ENCODE peak calls at places on chromosomes 13 and 19, in seven cellular contexts. One of them, this sample, is unnamed.

GRCh38 chr19:10111405-10111811 is at the start of gene P2RY11:
- DNase-seq in dorsolateral prefrontal cortex: no peak
- DNase-seq in GM12865: peak
- DNase-seq in neural progenitor cell: no peak
- DNase-seq in MM.1S: no peak
- DNase-seq in foreskin keratinocyte: no peak
- DNase-seq in omental fat pad: no peak
- DNase-seq in this sample: no peak

GRCh38 chr19:50308991-50309390 is 20.2 kb downstream of the KCNC3 start:
- DNase-seq in dorsolateral prefrontal cortex: no peak
- DNase-seq in GM12865: no peak
- DNase-seq in neural progenitor cell: no peak
- DNase-seq in MM.1S: no peak
- DNase-seq in foreskin keratinocyte: no peak
- DNase-seq in omental fat pad: no peak
- DNase-seq in this sample: no peak

GRCh38 chr19:37251308-37252229 is 33.6 kb downstream of the ZNF383 start:
- DNase-seq in dorsolateral prefrontal cortex: peak
- DNase-seq in GM12865: peak
- DNase-seq in neural progenitor cell: no peak
- DNase-seq in MM.1S: no peak
- DNase-seq in foreskin keratinocyte: peak
- DNase-seq in omental fat pad: peak
- DNase-seq in this sample: peak

GRCh38 chr19:5006821-5007220 is 37.9 kb downstream of the KDM4B start:
- DNase-seq in dorsolateral prefrontal cortex: no peak
- DNase-seq in GM12865: no peak
- DNase-seq in neural progenitor cell: no peak
- DNase-seq in MM.1S: no peak
- DNase-seq in foreskin keratinocyte: no peak
- DNase-seq in omental fat pad: no peak
- DNase-seq in this sample: no peak

GRCh38 chr13:74226791-74227475 is 92.7 kb upstream of the KLF12 start:
- DNase-seq in dorsolateral prefrontal cortex: no peak
- DNase-seq in GM12865: no peak
- DNase-seq in neural progenitor cell: no peak
- DNase-seq in MM.1S: no peak
- DNase-seq in foreskin keratinocyte: no peak
- DNase-seq in omental fat pad: no peak
- DNase-seq in this sample: peak

GRCh38 chr19:45569619-45570421 is 14.8 kb downstream of the OPA3 start:
- DNase-seq in dorsolateral prefrontal cortex: peak
- DNase-seq in GM12865: peak
- DNase-seq in neural progenitor cell: peak
- DNase-seq in MM.1S: peak
- DNase-seq in foreskin keratinocyte: no peak
- DNase-seq in omental fat pad: no peak
- DNase-seq in this sample: peak

GRCh38 chr13:42645717-42646116 is 71.8 kb downstream of the TNFSF11 start:
- DNase-seq in dorsolateral prefrontal cortex: no peak
- DNase-seq in GM12865: peak
- DNase-seq in neural progenitor cell: no peak
- DNase-seq in MM.1S: no peak
- DNase-seq in foreskin keratinocyte: no peak
- DNase-seq in omental fat pad: no peak
- DNase-seq in this sample: no peak

GRCh38 chr13:112709825-112710783 is 20.3 kb downstream of the ATP11A start:
- DNase-seq in dorsolateral prefrontal cortex: no peak
- DNase-seq in GM12865: no peak
- DNase-seq in neural progenitor cell: no peak
- DNase-seq in MM.1S: no peak
- DNase-seq in foreskin keratinocyte: no peak
- DNase-seq in omental fat pad: no peak
- DNase-seq in this sample: no peak

GRCh38 chr19:12783226-12783848 is 7.9 kb upstream of the JUNB start:
- DNase-seq in dorsolateral prefrontal cortex: no peak
- DNase-seq in GM12865: peak
- DNase-seq in neural progenitor cell: no peak
- DNase-seq in MM.1S: no peak
- DNase-seq in foreskin keratinocyte: no peak
- DNase-seq in omental fat pad: no peak
- DNase-seq in this sample: no peak

GRCh38 chr19:38210458-38210987 is 13.5 kb downstream of the DPF1 start:
- DNase-seq in dorsolateral prefrontal cortex: peak
- DNase-seq in GM12865: no peak
- DNase-seq in neural progenitor cell: peak
- DNase-seq in MM.1S: no peak
- DNase-seq in foreskin keratinocyte: no peak
- DNase-seq in omental fat pad: no peak
- DNase-seq in this sample: peak

GRCh38 chr13:85261757-85262346 is 537.4 kb downstream of the SLITRK6 start:
- DNase-seq in dorsolateral prefrontal cortex: no peak
- DNase-seq in GM12865: no peak
- DNase-seq in neural progenitor cell: no peak
- DNase-seq in MM.1S: peak
- DNase-seq in foreskin keratinocyte: no peak
- DNase-seq in omental fat pad: no peak
- DNase-seq in this sample: no peak

GRCh38 chr13:38866649-38867048 is 124.0 kb downstream of the STOML3 start:
- DNase-seq in dorsolateral prefrontal cortex: no peak
- DNase-seq in GM12865: no peak
- DNase-seq in neural progenitor cell: no peak
- DNase-seq in MM.1S: no peak
- DNase-seq in foreskin keratinocyte: no peak
- DNase-seq in omental fat pad: no peak
- DNase-seq in this sample: no peak

GRCh38 chr13:87671031-87671823 is at the start of gene SLITRK5:
- DNase-seq in dorsolateral prefrontal cortex: peak
- DNase-seq in GM12865: peak
- DNase-seq in neural progenitor cell: peak
- DNase-seq in MM.1S: peak
- DNase-seq in foreskin keratinocyte: peak
- DNase-seq in omental fat pad: peak
- DNase-seq in this sample: peak

GRCh38 chr13:75947448-75947847 is 311.3 kb downstream of the LMO7 start:
- DNase-seq in dorsolateral prefrontal cortex: no peak
- DNase-seq in GM12865: no peak
- DNase-seq in neural progenitor cell: no peak
- DNase-seq in MM.1S: no peak
- DNase-seq in foreskin keratinocyte: no peak
- DNase-seq in omental fat pad: no peak
- DNase-seq in this sample: no peak

GRCh38 chr13:114027046-114027760 is 53.3 kb upstream of the C13orf46 start:
- DNase-seq in dorsolateral prefrontal cortex: no peak
- DNase-seq in GM12865: no peak
- DNase-seq in neural progenitor cell: no peak
- DNase-seq in MM.1S: peak
- DNase-seq in foreskin keratinocyte: no peak
- DNase-seq in omental fat pad: no peak
- DNase-seq in this sample: peak

GRCh38 chr13:75372517-75372916 is 109.5 kb downstream of the TBC1D4 start:
- DNase-seq in dorsolateral prefrontal cortex: no peak
- DNase-seq in GM12865: peak
- DNase-seq in neural progenitor cell: peak
- DNase-seq in MM.1S: peak
- DNase-seq in foreskin keratinocyte: no peak
- DNase-seq in omental fat pad: no peak
- DNase-seq in this sample: peak

GRCh38 chr19:58554494-58555368 is at the start of gene CHMP2A:
- DNase-seq in dorsolateral prefrontal cortex: peak
- DNase-seq in GM12865: peak
- DNase-seq in neural progenitor cell: peak
- DNase-seq in MM.1S: peak
- DNase-seq in foreskin keratinocyte: peak
- DNase-seq in omental fat pad: peak
- DNase-seq in this sample: peak

GRCh38 chr13:99336750-99337149 is 29.6 kb upstream of the GPR183 start:
- DNase-seq in dorsolateral prefrontal cortex: no peak
- DNase-seq in GM12865: no peak
- DNase-seq in neural progenitor cell: no peak
- DNase-seq in MM.1S: no peak
- DNase-seq in foreskin keratinocyte: no peak
- DNase-seq in omental fat pad: no peak
- DNase-seq in this sample: no peak

GRCh38 chr19:56097776-56098175 is 23.3 kb downstream of the ZNF787 start:
- DNase-seq in dorsolateral prefrontal cortex: no peak
- DNase-seq in GM12865: no peak
- DNase-seq in neural progenitor cell: no peak
- DNase-seq in MM.1S: no peak
- DNase-seq in foreskin keratinocyte: no peak
- DNase-seq in omental fat pad: no peak
- DNase-seq in this sample: no peak

GRCh38 chr13:24865158-24865557 is 101.2 kb downstream of the RNF17 start:
- DNase-seq in dorsolateral prefrontal cortex: no peak
- DNase-seq in GM12865: no peak
- DNase-seq in neural progenitor cell: no peak
- DNase-seq in MM.1S: no peak
- DNase-seq in foreskin keratinocyte: no peak
- DNase-seq in omental fat pad: no peak
- DNase-seq in this sample: peak
- TF ChIP-seq CTCF in dorsolateral prefrontal cortex: peak
- TF ChIP-seq CTCF in GM12865: no peak
- TF ChIP-seq CTCF in neural progenitor cell: no peak
- TF ChIP-seq CTCF in MM.1S: no peak
- TF ChIP-seq CTCF in foreskin keratinocyte: peak
- TF ChIP-seq CTCF in omental fat pad: no peak
- TF ChIP-seq CTCF in this sample: peak

DNA sequence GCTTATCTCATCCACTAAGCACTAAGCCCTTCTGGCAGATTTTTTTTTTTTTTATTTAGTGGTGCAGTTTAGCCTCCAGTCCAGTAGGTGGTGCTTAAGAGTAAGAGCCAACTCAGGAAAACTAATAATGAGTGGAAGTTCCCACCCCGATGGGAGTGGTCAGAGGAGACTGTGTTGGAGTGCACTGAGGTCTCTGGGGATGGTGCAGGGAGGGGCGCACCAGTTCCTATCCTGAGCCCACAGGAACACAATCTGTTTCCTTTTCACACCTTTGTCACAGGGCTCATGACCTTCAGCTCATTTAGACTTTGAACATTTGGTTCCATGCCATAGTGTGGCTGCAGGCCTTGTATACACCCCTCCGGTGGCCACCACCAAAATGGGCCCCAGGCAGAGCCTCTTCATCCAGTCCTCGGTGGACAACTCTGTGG is 367.4 kb downstream of the SPRY2 start:
- DNase-seq in dorsolateral prefrontal cortex: no peak
- DNase-seq in GM12865: peak
- DNase-seq in neural progenitor cell: no peak
- DNase-seq in MM.1S: peak
- DNase-seq in foreskin keratinocyte: no peak
- DNase-seq in omental fat pad: no peak
- DNase-seq in this sample: no peak
- TF ChIP-seq CTCF in dorsolateral prefrontal cortex: peak
- TF ChIP-seq CTCF in GM12865: peak
- TF ChIP-seq CTCF in neural progenitor cell: peak
- TF ChIP-seq CTCF in MM.1S: peak
- TF ChIP-seq CTCF in foreskin keratinocyte: peak
- TF ChIP-seq CTCF in omental fat pad: no peak
- TF ChIP-seq CTCF in this sample: peak

GRCh38 chr19:46696052-46696451 is 20.9 kb downstream of the PRKD2 start:
- DNase-seq in dorsolateral prefrontal cortex: no peak
- DNase-seq in GM12865: no peak
- DNase-seq in neural progenitor cell: no peak
- DNase-seq in MM.1S: no peak
- DNase-seq in foreskin keratinocyte: no peak
- DNase-seq in omental fat pad: no peak
- DNase-seq in this sample: no peak
- TF ChIP-seq CTCF in dorsolateral prefrontal cortex: no peak
- TF ChIP-seq CTCF in GM12865: no peak
- TF ChIP-seq CTCF in neural progenitor cell: no peak
- TF ChIP-seq CTCF in MM.1S: no peak
- TF ChIP-seq CTCF in foreskin keratinocyte: no peak
- TF ChIP-seq CTCF in omental fat pad: no peak
- TF ChIP-seq CTCF in this sample: no peak

GRCh38 chr19:17303940-17304267 is 679 bp upstream of the ABHD8 start:
- DNase-seq in dorsolateral prefrontal cortex: no peak
- DNase-seq in GM12865: no peak
- DNase-seq in neural progenitor cell: no peak
- DNase-seq in MM.1S: no peak
- DNase-seq in foreskin keratinocyte: no peak
- DNase-seq in omental fat pad: no peak
- DNase-seq in this sample: no peak
- TF ChIP-seq CTCF in dorsolateral prefrontal cortex: no peak
- TF ChIP-seq CTCF in GM12865: no peak
- TF ChIP-seq CTCF in neural progenitor cell: no peak
- TF ChIP-seq CTCF in MM.1S: no peak
- TF ChIP-seq CTCF in foreskin keratinocyte: no peak
- TF ChIP-seq CTCF in omental fat pad: no peak
- TF ChIP-seq CTCF in this sample: no peak

GRCh38 chr13:51111174-51111573 is at the start of gene C13orf42:
- DNase-seq in dorsolateral prefrontal cortex: no peak
- DNase-seq in GM12865: no peak
- DNase-seq in neural progenitor cell: no peak
- DNase-seq in MM.1S: no peak
- DNase-seq in foreskin keratinocyte: no peak
- DNase-seq in omental fat pad: no peak
- DNase-seq in this sample: no peak
- TF ChIP-seq CTCF in dorsolateral prefrontal cortex: no peak
- TF ChIP-seq CTCF in GM12865: no peak
- TF ChIP-seq CTCF in neural progenitor cell: no peak
- TF ChIP-seq CTCF in MM.1S: no peak
- TF ChIP-seq CTCF in foreskin keratinocyte: no peak
- TF ChIP-seq CTCF in omental fat pad: no peak
- TF ChIP-seq CTCF in this sample: no peak

This sample was measured in fibroblast of the aortic adventitia.